ENCODE peak calls at places on chromosomes 3 and 15, in eight cellular contexts. V, H, P, G, T, D, K and Z are unnamed samples.

GRCh38 chr15:29242466-29243242 is 27.0 kb downstream of the NSMCE3 start:
- DNase-seq in T (no peak), D (peak), K (no peak), P (no peak), V (peak), H (no peak), G (no peak), Z (no peak)

GRCh38 chr3:188194327-188194726 is 40.4 kb downstream of the LPP start:
- DNase-seq in P (no peak), V (peak), K (no peak), D (no peak), G (no peak), H (no peak), T (no peak), Z (no peak)

GRCh38 chr15:71732636-71733035 is 77.7 kb upstream of the NR2E3 start:
- DNase-seq in V (no peak), D (no peak), K (peak), P (no peak), T (no peak), H (no peak), G (no peak), Z (no peak)

GRCh38 chr15:66709884-66710283 is 7.8 kb downstream of the SMAD6 start:
- DNase-seq in V (no peak), P (no peak), G (peak), K (no peak), T (no peak), D (no peak), H (no peak), Z (no peak)

GRCh38 chr3:100269410-100270217 is 8.8 kb downstream of the TBC1D23 start:
- DNase-seq in G (peak), D (peak), K (no peak), V (peak), P (no peak), T (no peak), H (no peak), Z (no peak)

GRCh38 chr15:31091531-31091930 is 10.0 kb downstream of the TRPM1 start:
- DNase-seq in K (no peak), V (peak), G (no peak), H (no peak), P (no peak), T (no peak), D (peak), Z (no peak)

GRCh38 chr15:100681335-100681746 is 79.0 kb downstream of the ASB7 start:
- DNase-seq in T (no peak), H (no peak), P (no peak), D (peak), K (no peak), G (no peak), V (no peak), Z (peak)

GRCh38 chr3:104909721-104910120 is 457.0 kb upstream of the ALCAM start:
- DNase-seq in T (peak), V (peak), H (no peak), G (no peak), D (peak), K (no peak), P (no peak), Z (no peak)

GRCh38 chr15:67820992-67821783 is 4.1 kb upstream of the SKOR1 start:
- DNase-seq in K (peak), G (no peak), V (peak), D (peak), T (peak), H (peak), P (peak), Z (peak)

GRCh38 chr3:50237133-50237651 is 1.2 kb downstream of the GNAI2 start:
- DNase-seq in K (no peak), H (no peak), T (peak), V (no peak), D (peak), P (peak), G (no peak), Z (no peak)

GRCh38 chr3:113084777-113085176 is 94.0 kb downstream of the GTPBP8 start:
- DNase-seq in P (no peak), K (no peak), H (no peak), G (no peak), V (peak), D (peak), T (no peak), Z (no peak)

GRCh38 chr3:25423780-25424179 is 4.3 kb upstream of the RARB start:
- DNase-seq in D (peak), V (peak), P (no peak), H (no peak), K (no peak), T (no peak), G (no peak), Z (no peak)

GRCh38 chr3:144774897-144775296 is 803.3 kb downstream of the DIPK2A start:
- DNase-seq in G (no peak), T (no peak), P (no peak), D (peak), H (no peak), V (no peak), K (no peak), Z (no peak)

GRCh38 chr3:149270180-149270579 is 48.6 kb upstream of the CP start:
- DNase-seq in P (no peak), G (no peak), T (no peak), V (peak), K (no peak), D (peak), H (no peak), Z (no peak)

GRCh38 chr3:10292505-10293419 is at the start of gene GHRL:
- DNase-seq in P (no peak), H (no peak), V (no peak), T (no peak), K (peak), D (no peak), G (no peak), Z (no peak)

GRCh38 chr3:184284696-184285095 is 8.9 kb downstream of the ECE2 start:
- DNase-seq in G (peak), H (peak), K (peak), T (peak), V (peak), D (peak), P (peak), Z (no peak)

GRCh38 chr3:133440652-133441051 is 40.8 kb downstream of the BFSP2 start:
- DNase-seq in D (no peak), G (no peak), P (no peak), T (no peak), V (peak), H (no peak), K (no peak), Z (no peak)

GRCh38 chr3:93962798-93963197 is 10.9 kb downstream of the PROS1 start:
- DNase-seq in H (no peak), D (no peak), V (no peak), T (no peak), P (no peak), G (no peak), K (no peak), Z (no peak)

GRCh38 chr15:78457101-78457500 is 19.1 kb downstream of the IREB2 start:
- DNase-seq in T (no peak), V (peak), D (peak), K (no peak), P (no peak), G (peak), H (no peak), Z (no peak)

GRCh38 chr3:162285252-162285651 is 788.6 kb downstream of the OTOL1 start:
- DNase-seq in H (no peak), D (no peak), K (no peak), P (no peak), V (no peak), T (no peak), G (no peak), Z (no peak)

GRCh38 chr15:44489464-44489863 is 47.5 kb upstream of the EIF3J start:
- DNase-seq in H (no peak), T (no peak), V (peak), G (peak), D (peak), K (peak), P (no peak), Z (no peak)

GRCh38 chr15:72319985-72320671 is at the start of gene CELF6:
- DNase-seq in D (peak), P (peak), V (peak), K (no peak), H (peak), T (peak), G (peak), Z (peak)

GRCh38 chr3:68009865-68010264 is 355.5 kb upstream of the SUCLG2 start:
- DNase-seq in T (no peak), D (no peak), P (no peak), K (no peak), H (no peak), V (no peak), G (no peak), Z (no peak)

GRCh38 chr3:68007621-68008226 is 353.3 kb upstream of the SUCLG2 start:
- DNase-seq in G (no peak), T (no peak), D (no peak), K (no peak), P (peak), V (no peak), H (peak), Z (no peak)
- TF ChIP-seq CTCF in G (no peak), T (no peak), D (no peak), K (no peak), P (peak), V (no peak), H (peak), Z (no peak)

DNA sequence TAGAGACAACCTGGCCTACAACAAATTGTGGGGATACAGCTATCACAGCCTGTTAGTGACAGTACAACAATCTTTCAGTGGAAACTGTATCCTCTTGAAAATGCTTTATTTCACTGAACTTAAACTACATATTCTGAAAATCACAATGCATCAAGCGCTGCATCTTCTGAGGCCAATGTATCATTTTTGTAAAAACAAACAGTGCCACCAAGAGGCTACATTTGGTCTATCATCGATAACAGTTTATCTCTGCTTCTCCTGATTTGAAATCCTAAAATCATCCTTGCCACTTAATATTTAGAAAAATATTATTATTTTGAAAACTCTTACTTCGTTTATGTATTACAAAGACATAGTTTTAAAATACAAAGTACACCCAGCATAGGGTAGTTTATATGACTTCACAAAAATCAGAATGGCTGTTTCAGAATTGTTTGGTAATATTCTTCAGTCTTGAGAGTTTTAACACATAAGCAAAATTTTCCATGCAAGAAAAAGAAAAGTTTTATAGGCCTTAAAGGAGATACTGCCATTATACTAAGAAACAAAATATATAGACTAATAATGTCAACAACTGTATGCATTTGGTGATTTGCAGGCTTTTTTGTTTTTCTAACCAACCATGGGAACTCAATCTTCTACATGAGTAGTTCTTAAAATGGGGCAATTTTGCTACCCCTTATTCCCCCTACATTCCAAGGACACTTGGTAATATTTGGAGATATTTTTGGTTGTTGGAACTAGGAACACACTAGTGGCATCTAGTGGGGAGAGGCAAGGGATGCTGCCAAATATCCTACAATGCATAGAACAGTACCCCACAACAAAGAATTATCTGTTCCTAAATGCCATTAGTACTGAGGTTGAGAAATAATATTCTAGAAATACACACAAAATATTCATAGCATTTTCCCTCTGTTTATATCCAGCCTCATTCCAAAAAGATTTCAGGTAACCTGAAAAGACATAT is 42.3 kb downstream of the WDR72 start:
- DNase-seq in G (no peak), P (no peak), T (no peak), H (no peak), K (peak), D (peak), V (no peak), Z (no peak)
- TF ChIP-seq CTCF in G (peak), P (peak), T (peak), H (peak), K (peak), D (peak), V (no peak), Z (peak)

GRCh38 chr3:46649436-46649835 is 37.1 kb downstream of the FAM240A start:
- DNase-seq in K (no peak), G (no peak), V (no peak), D (peak), T (no peak), P (no peak), H (no peak), Z (no peak)
- TF ChIP-seq CTCF in K (no peak), G (no peak), V (no peak), D (no peak), T (no peak), P (no peak), H (no peak), Z (no peak)

GRCh38 chr15:73691398-73691797 is 7.2 kb downstream of the CD276 start:
- DNase-seq in D (peak), H (no peak), V (peak), T (peak), G (no peak), K (no peak), P (peak), Z (peak)
- TF ChIP-seq CTCF in D (peak), H (no peak), V (peak), T (no peak), G (no peak), K (peak), P (no peak), Z (no peak)

DNA sequence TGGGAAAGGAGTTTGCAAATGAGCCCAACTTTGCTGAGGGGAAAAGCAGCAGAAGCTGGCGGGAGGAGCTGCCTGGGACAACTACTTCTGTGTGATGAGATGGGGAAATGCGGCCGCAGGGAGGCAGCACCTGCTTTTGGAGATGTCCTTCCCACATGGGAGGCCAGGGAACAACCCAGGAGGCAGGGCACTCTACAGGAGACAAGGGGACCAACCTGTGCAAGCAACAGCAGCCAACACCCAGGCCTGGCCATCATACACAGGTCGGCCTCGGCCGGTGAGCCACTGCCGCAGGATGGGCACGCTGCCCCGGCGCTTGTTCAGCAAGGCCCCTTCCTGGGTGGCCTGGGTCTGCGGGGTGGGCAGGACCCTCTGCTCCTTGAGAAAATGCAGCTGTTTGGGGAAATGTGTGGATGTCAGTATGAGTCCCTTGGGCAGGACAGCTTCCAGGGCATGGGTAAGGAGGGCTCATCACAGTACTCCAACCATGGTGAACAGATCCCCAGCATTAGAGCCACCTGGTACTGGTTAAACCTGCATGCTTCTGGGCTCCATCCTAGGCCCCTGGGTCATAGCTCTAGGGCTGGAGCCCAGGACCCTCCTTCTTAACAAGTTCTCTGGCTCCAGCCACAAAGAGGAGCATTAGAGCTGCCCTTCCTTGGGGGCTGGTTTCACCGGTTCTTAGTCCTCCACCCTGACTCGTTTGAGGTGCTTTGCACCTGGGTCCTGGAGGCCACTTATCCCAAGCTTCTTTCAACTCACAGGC is 11.6 kb downstream of the EPB42 start:
- DNase-seq in H (peak), V (no peak), T (no peak), G (no peak), P (peak), K (peak), D (no peak), Z (no peak)
- TF ChIP-seq CTCF in H (no peak), V (peak), T (no peak), G (peak), P (peak), K (peak), D (no peak), Z (no peak)